ENCODE peak calls at places on chromosomes 7 and 10, in six cellular contexts. A is psoas muscle; B is aorta; G is LHCN-M2; P is CD8-positive, alpha-beta T cell; M is NCI-H345. N is an unnamed sample.

GRCh38 chr10:29926649-29927048 is 132.7 kb downstream of the JCAD start:
- DNase-seq in A (no peak), B (no peak), G (peak), P (no peak), M (peak), N (no peak)

GRCh38 chr10:116620423-116621400 is at the start of gene PNLIPRP2:
- DNase-seq in A (no peak), B (no peak), G (no peak), P (no peak), M (no peak), N (no peak)

GRCh38 chr10:33818343-33818742 is 483.9 kb upstream of the NRP1 start:
- DNase-seq in A (no peak), B (no peak), G (no peak), P (no peak), M (no peak), N (no peak)

GRCh38 chr7:115779561-115779960 is 251.0 kb downstream of the TFEC start:
- DNase-seq in A (no peak), B (no peak), G (peak), P (no peak), M (no peak), N (no peak)

GRCh38 chr7:80134536-80135305 is at the start of gene GNAI1:
- DNase-seq in A (peak), B (peak), G (peak), P (peak), M (peak), N (no peak)

GRCh38 chr7:159097661-159098423 is 46.8 kb downstream of the VIPR2 start:
- DNase-seq in A (no peak), B (peak), G (no peak), P (no peak), M (no peak), N (no peak)

GRCh38 chr7:149240637-149241036 is 1.2 kb downstream of the ZNF212 start:
- DNase-seq in A (no peak), B (no peak), G (no peak), P (no peak), M (no peak), N (no peak)

GRCh38 chr7:15921576-15921975 is 235.1 kb upstream of the MEOX2 start:
- DNase-seq in A (no peak), B (no peak), G (peak), P (no peak), M (no peak), N (no peak)

GRCh38 chr10:53356616-53357349 is 584.2 kb upstream of the MBL2 start:
- DNase-seq in A (no peak), B (no peak), G (no peak), P (no peak), M (no peak), N (no peak)

GRCh38 chr7:6164491-6164890 is 107.9 kb downstream of the CYTH3 start:
- DNase-seq in A (no peak), B (no peak), G (no peak), P (no peak), M (no peak), N (no peak)

GRCh38 chr7:74178632-74179031 is 4.5 kb downstream of the EIF4H start:
- DNase-seq in A (no peak), B (no peak), G (no peak), P (no peak), M (no peak), N (no peak)

GRCh38 chr7:128236924-128237586 is 4.0 kb upstream of the LEP start:
- DNase-seq in A (no peak), B (no peak), G (peak), P (peak), M (no peak), N (no peak)

GRCh38 chr10:44651834-44652233 is 259.3 kb upstream of the TMEM72 start:
- DNase-seq in A (peak), B (no peak), G (no peak), P (no peak), M (no peak), N (no peak)

GRCh38 chr10:11112718-11113117 is 95.0 kb downstream of the CELF2 start:
- DNase-seq in A (no peak), B (no peak), G (no peak), P (no peak), M (no peak), N (no peak)

GRCh38 chr7:146366938-146367337 is 250.3 kb downstream of the CNTNAP2 start:
- DNase-seq in A (no peak), B (no peak), G (peak), P (no peak), M (no peak), N (no peak)

GRCh38 chr7:42618649-42619315 is 293.1 kb downstream of the C7orf25 start:
- DNase-seq in A (no peak), B (no peak), G (no peak), P (no peak), M (no peak), N (no peak)

GRCh38 chr10:7260412-7260900 is 150.4 kb downstream of the SFMBT2 start:
- DNase-seq in A (peak), B (peak), G (no peak), P (no peak), M (no peak), N (no peak)

GRCh38 chr10:79933961-79934360 is 14.9 kb downstream of the SFTPD start:
- DNase-seq in A (no peak), B (no peak), G (no peak), P (no peak), M (peak), N (no peak)

GRCh38 chr10:131315343-131315742 is 3.8 kb upstream of the TCERG1L start:
- DNase-seq in A (no peak), B (no peak), G (no peak), P (no peak), M (no peak), N (no peak)

N was measured in NCI-H2029 treated with DMSO at 0.1 percent for 48 hours.